ENCODE peak calls at places on chromosome 14, in six cellular contexts. One of them, this sample, is unnamed. For H4K20me1 and H3K36me3, the result is how much of the 10 kb centered on the place peaks cover.

GRCh38 chr14:103144085-103144484 is 20.8 kb downstream of the TNFAIP2 start:
- DNase-seq in neural progenitor cell: no peak
- DNase-seq in mammary epithelial cell: peak
- DNase-seq in fibroblast of lung: peak
- DNase-seq in PC-9: peak
- DNase-seq in H1: no peak
- DNase-seq in this sample: peak

GRCh38 chr14:38469156-38469555 is 213.3 kb upstream of the CLEC14A start:
- DNase-seq in H1: no peak
- DNase-seq in PC-9: no peak
- DNase-seq in mammary epithelial cell: no peak
- DNase-seq in fibroblast of lung: peak
- DNase-seq in neural progenitor cell: no peak
- DNase-seq in this sample: no peak

GRCh38 chr14:68364823-68365222 is 428.0 kb downstream of the ZFP36L1 start:
- DNase-seq in neural progenitor cell: no peak
- DNase-seq in mammary epithelial cell: no peak
- DNase-seq in fibroblast of lung: no peak
- DNase-seq in PC-9: no peak
- DNase-seq in H1: no peak
- DNase-seq in this sample: no peak

GRCh38 chr14:33539918-33540357 is 410.9 kb downstream of the EGLN3 start:
- DNase-seq in H1: no peak
- DNase-seq in fibroblast of lung: no peak
- DNase-seq in neural progenitor cell: no peak
- DNase-seq in PC-9: no peak
- DNase-seq in mammary epithelial cell: no peak
- DNase-seq in this sample: no peak

GRCh38 chr14:92986254-92987147 is 63.6 kb downstream of the CHGA start:
- DNase-seq in fibroblast of lung: peak
- DNase-seq in mammary epithelial cell: no peak
- DNase-seq in H1: no peak
- DNase-seq in neural progenitor cell: no peak
- DNase-seq in PC-9: peak
- DNase-seq in this sample: peak

GRCh38 chr14:96265387-96265786 is 9.4 kb downstream of the BDKRB1 start:
- DNase-seq in H1: no peak
- DNase-seq in neural progenitor cell: no peak
- DNase-seq in PC-9: no peak
- DNase-seq in mammary epithelial cell: no peak
- DNase-seq in fibroblast of lung: peak
- DNase-seq in this sample: no peak

GRCh38 chr14:74967618-74968017 is 12.2 kb upstream of the PGF start:
- DNase-seq in H1: no peak
- DNase-seq in neural progenitor cell: no peak
- DNase-seq in mammary epithelial cell: no peak
- DNase-seq in PC-9: no peak
- DNase-seq in fibroblast of lung: no peak
- DNase-seq in this sample: no peak

GRCh38 chr14:56390859-56391258 is 188.7 kb upstream of the TMEM260 start:
- DNase-seq in mammary epithelial cell: no peak
- DNase-seq in fibroblast of lung: no peak
- DNase-seq in H1: no peak
- DNase-seq in PC-9: peak
- DNase-seq in neural progenitor cell: no peak
- DNase-seq in this sample: no peak

GRCh38 chr14:100747021-100747586 is 20.4 kb downstream of the DLK1 start:
- DNase-seq in mammary epithelial cell: peak
- DNase-seq in H1: no peak
- DNase-seq in PC-9: peak
- DNase-seq in neural progenitor cell: no peak
- DNase-seq in fibroblast of lung: peak
- DNase-seq in this sample: peak

GRCh38 chr14:24879661-24880381 is 170.1 kb downstream of the STXBP6 start:
- DNase-seq in neural progenitor cell: no peak
- DNase-seq in H1: no peak
- DNase-seq in fibroblast of lung: no peak
- DNase-seq in mammary epithelial cell: no peak
- DNase-seq in PC-9: no peak
- DNase-seq in this sample: no peak

GRCh38 chr14:74589291-74589879 is 22.7 kb downstream of the LTBP2 start:
- DNase-seq in neural progenitor cell: no peak
- DNase-seq in fibroblast of lung: no peak
- DNase-seq in PC-9: no peak
- DNase-seq in mammary epithelial cell: peak
- DNase-seq in H1: no peak
- DNase-seq in this sample: no peak

GRCh38 chr14:92759679-92760523 is 11.5 kb upstream of the LGMN start:
- DNase-seq in mammary epithelial cell: no peak
- DNase-seq in PC-9: no peak
- DNase-seq in H1: no peak
- DNase-seq in neural progenitor cell: no peak
- DNase-seq in fibroblast of lung: no peak
- DNase-seq in this sample: no peak

GRCh38 chr14:73392329-73393257 is 65.8 kb downstream of the NUMB start:
- DNase-seq in mammary epithelial cell: no peak
- DNase-seq in PC-9: no peak
- DNase-seq in neural progenitor cell: no peak
- DNase-seq in H1: no peak
- DNase-seq in fibroblast of lung: no peak
- DNase-seq in this sample: no peak

GRCh38 chr14:73402579-73402978 is 55.8 kb downstream of the NUMB start:
- DNase-seq in PC-9: no peak
- DNase-seq in H1: no peak
- DNase-seq in neural progenitor cell: no peak
- DNase-seq in mammary epithelial cell: no peak
- DNase-seq in fibroblast of lung: no peak
- DNase-seq in this sample: no peak

GRCh38 chr14:73394317-73394716 is 64.0 kb downstream of the NUMB start:
- DNase-seq in neural progenitor cell: no peak
- DNase-seq in PC-9: no peak
- DNase-seq in fibroblast of lung: no peak
- DNase-seq in mammary epithelial cell: no peak
- DNase-seq in H1: no peak
- DNase-seq in this sample: no peak

GRCh38 chr14:73393375-73393774 is 65.0 kb downstream of the NUMB start:
- DNase-seq in neural progenitor cell: no peak
- DNase-seq in mammary epithelial cell: no peak
- DNase-seq in fibroblast of lung: no peak
- DNase-seq in PC-9: no peak
- DNase-seq in H1: no peak
- DNase-seq in this sample: no peak

GRCh38 chr14:73397810-73398209 is 60.5 kb downstream of the NUMB start:
- DNase-seq in mammary epithelial cell: no peak
- DNase-seq in PC-9: no peak
- DNase-seq in fibroblast of lung: peak
- DNase-seq in H1: no peak
- DNase-seq in neural progenitor cell: no peak
- DNase-seq in this sample: peak
- H4K20me1 ChIP-seq in mammary epithelial cell: under half
- H4K20me1 ChIP-seq in PC-9: under half
- H4K20me1 ChIP-seq in fibroblast of lung: under half
- H4K20me1 ChIP-seq in H1: under half
- H4K20me1 ChIP-seq in neural progenitor cell: under half
- H4K20me1 ChIP-seq in this sample: under half

GRCh38 chr14:104294628-104294982 is 156.2 kb downstream of the KIF26A start:
- DNase-seq in H1: no peak
- DNase-seq in mammary epithelial cell: no peak
- DNase-seq in PC-9: no peak
- DNase-seq in fibroblast of lung: no peak
- DNase-seq in neural progenitor cell: no peak
- DNase-seq in this sample: no peak
- H3K36me3 ChIP-seq in H1: under half
- H3K36me3 ChIP-seq in mammary epithelial cell: under half
- H3K36me3 ChIP-seq in PC-9: under half
- H3K36me3 ChIP-seq in fibroblast of lung: under half
- H3K36me3 ChIP-seq in neural progenitor cell: under half
- H3K36me3 ChIP-seq in this sample: under half

GRCh38 chr14:104795468-104795780 is at the start of gene AKT1:
- DNase-seq in mammary epithelial cell: no peak
- DNase-seq in PC-9: no peak
- DNase-seq in fibroblast of lung: no peak
- DNase-seq in H1: no peak
- DNase-seq in neural progenitor cell: peak
- DNase-seq in this sample: no peak

GRCh38 chr14:104793703-104793959 is 1.9 kb downstream of the AKT1 start:
- DNase-seq in neural progenitor cell: no peak
- DNase-seq in mammary epithelial cell: no peak
- DNase-seq in fibroblast of lung: no peak
- DNase-seq in H1: no peak
- DNase-seq in PC-9: no peak
- DNase-seq in this sample: no peak

GRCh38 chr14:104794099-104794498 is 1.4 kb downstream of the AKT1 start:
- DNase-seq in H1: peak
- DNase-seq in neural progenitor cell: peak
- DNase-seq in PC-9: no peak
- DNase-seq in mammary epithelial cell: peak
- DNase-seq in fibroblast of lung: peak
- DNase-seq in this sample: peak

GRCh38 chr14:104795781-104796681 is 483 bp upstream of the AKT1 start:
- DNase-seq in fibroblast of lung: no peak
- DNase-seq in neural progenitor cell: no peak
- DNase-seq in H1: no peak
- DNase-seq in mammary epithelial cell: no peak
- DNase-seq in PC-9: no peak
- DNase-seq in this sample: peak

DNA sequence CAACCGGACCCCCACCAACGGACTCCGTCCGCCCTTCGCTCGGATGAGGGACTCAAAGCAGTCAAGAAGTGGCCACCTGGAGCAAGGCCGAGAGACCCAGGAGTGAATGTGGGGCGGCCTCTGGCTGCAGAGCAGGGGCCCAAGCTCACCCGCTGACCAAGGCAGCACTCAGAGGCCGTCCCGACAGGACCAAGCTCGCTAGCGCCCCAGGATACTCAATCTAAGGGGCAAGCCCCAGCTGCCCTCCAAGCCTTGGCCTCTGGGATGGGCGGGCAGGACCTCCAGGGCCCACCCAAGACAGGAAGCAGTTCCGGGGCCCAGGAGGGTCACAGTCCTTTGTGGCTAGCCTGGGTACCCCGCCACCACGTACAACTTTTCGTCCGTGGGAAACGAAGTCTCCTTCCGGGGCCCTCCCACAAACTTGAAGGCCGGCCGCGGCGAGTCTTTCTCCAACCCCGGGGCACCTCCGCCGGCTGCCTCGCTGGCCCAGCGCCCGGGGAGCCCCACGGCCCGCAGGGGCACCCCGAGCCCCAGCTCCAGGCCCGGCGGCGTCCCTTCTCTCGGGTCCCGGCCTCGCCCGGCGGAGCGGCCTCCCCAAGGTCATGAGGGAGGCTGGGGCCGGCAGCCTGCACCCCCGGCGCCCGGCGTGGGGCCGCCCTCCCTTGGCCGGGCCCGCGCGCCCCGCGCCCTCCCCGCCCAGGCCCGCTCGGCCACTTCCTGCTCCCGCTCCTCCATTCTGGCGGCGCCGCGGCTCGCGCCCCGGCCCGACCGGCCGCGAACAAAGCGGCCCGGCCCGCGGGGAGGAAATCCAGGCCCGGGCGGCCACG is 694 bp downstream of the AKT1 start:
- DNase-seq in PC-9: no peak
- DNase-seq in mammary epithelial cell: peak
- DNase-seq in neural progenitor cell: peak
- DNase-seq in H1: no peak
- DNase-seq in fibroblast of lung: peak
- DNase-seq in this sample: peak
- H4K20me1 ChIP-seq in PC-9: under half
- H4K20me1 ChIP-seq in mammary epithelial cell: under half
- H4K20me1 ChIP-seq in neural progenitor cell: half or more
- H4K20me1 ChIP-seq in H1: under half
- H4K20me1 ChIP-seq in fibroblast of lung: under half
- H4K20me1 ChIP-seq in this sample: under half

DNA sequence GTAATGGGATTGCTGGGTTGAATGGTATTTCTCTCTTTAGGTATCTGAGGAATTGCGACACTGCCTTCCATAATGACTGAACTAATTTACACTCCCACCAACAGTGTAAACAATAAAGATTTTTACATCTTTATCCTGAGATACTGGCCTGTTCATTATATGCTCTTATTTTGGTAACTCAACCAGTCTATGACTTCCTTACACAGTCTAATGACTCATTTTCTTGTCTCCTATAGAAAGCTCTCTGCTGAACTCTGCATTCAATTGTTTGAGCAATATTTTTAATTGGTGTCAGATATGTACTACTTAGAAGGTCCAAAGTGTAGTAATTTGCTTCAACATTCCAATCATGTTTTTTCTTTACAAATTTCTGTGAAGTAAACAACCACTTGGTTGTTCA is 1351.8 kb downstream of the FSCB start:
- DNase-seq in mammary epithelial cell: no peak
- DNase-seq in H1: no peak
- DNase-seq in PC-9: no peak
- DNase-seq in neural progenitor cell: no peak
- DNase-seq in fibroblast of lung: no peak
- DNase-seq in this sample: no peak
- H3K36me3 ChIP-seq in mammary epithelial cell: under half
- H3K36me3 ChIP-seq in H1: under half
- H3K36me3 ChIP-seq in PC-9: under half
- H3K36me3 ChIP-seq in neural progenitor cell: under half
- H3K36me3 ChIP-seq in fibroblast of lung: under half
- H3K36me3 ChIP-seq in this sample: under half

GRCh38 chr14:95098984-95099599 is 58.2 kb downstream of the DICER1 start:
- DNase-seq in PC-9: no peak
- DNase-seq in neural progenitor cell: peak
- DNase-seq in H1: no peak
- DNase-seq in fibroblast of lung: peak
- DNase-seq in mammary epithelial cell: peak
- DNase-seq in this sample: peak
- H4K20me1 ChIP-seq in PC-9: under half
- H4K20me1 ChIP-seq in neural progenitor cell: under half
- H4K20me1 ChIP-seq in H1: under half
- H4K20me1 ChIP-seq in fibroblast of lung: under half
- H4K20me1 ChIP-seq in mammary epithelial cell: under half
- H4K20me1 ChIP-seq in this sample: under half

DNA sequence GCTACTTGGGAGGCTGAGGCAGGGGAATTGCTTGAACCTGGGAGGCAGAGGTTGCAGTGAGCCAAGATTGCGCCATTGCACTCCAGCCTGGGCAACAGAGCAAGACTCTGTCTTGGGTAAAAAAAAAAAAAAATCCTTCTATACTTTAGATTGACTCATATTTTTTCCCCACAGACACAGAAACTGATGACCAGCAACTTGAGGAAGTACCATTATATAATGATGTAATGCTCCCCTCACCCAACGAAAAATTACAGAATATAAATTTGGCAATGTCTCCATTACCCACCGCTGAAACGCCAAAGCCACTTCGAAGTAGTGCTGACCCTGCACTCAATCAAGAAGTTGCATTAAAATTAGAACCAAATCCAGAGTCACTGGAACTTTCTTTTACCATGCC is 24.3 kb upstream of the SNAPC1 start:
- DNase-seq in neural progenitor cell: no peak
- DNase-seq in H1: no peak
- DNase-seq in fibroblast of lung: no peak
- DNase-seq in mammary epithelial cell: no peak
- DNase-seq in PC-9: no peak
- DNase-seq in this sample: no peak
- H3K36me3 ChIP-seq in neural progenitor cell: half or more
- H3K36me3 ChIP-seq in H1: under half
- H3K36me3 ChIP-seq in fibroblast of lung: under half
- H3K36me3 ChIP-seq in mammary epithelial cell: half or more
- H3K36me3 ChIP-seq in PC-9: half or more
- H3K36me3 ChIP-seq in this sample: under half

GRCh38 chr14:89371600-89371999 is 45.4 kb downstream of the FOXN3 start:
- DNase-seq in mammary epithelial cell: no peak
- DNase-seq in neural progenitor cell: no peak
- DNase-seq in fibroblast of lung: no peak
- DNase-seq in PC-9: no peak
- DNase-seq in H1: no peak
- DNase-seq in this sample: no peak
- H4K20me1 ChIP-seq in mammary epithelial cell: under half
- H4K20me1 ChIP-seq in neural progenitor cell: under half
- H4K20me1 ChIP-seq in fibroblast of lung: under half
- H4K20me1 ChIP-seq in PC-9: under half
- H4K20me1 ChIP-seq in H1: under half
- H4K20me1 ChIP-seq in this sample: under half